ENCODE peak calls at places on chromosomes 3 and 15, in four cellular contexts. C, A, E and Z are unnamed samples.

GRCh38 chr3:115217292-115217677 is 70.2 kb upstream of the ZBTB20 start:
- DNase-seq in E (no peak), C (no peak), A (no peak), Z (no peak)

GRCh38 chr3:36648241-36649034 is 115.9 kb downstream of the DCLK3 start:
- DNase-seq in A (peak; percentile 94), C (no peak), E (no peak), Z (no peak)

GRCh38 chr15:62625421-62626033 is 417.0 kb upstream of the TPM1 start:
- DNase-seq in E (no peak), A (peak; percentile 42), C (no peak), Z (no peak)

GRCh38 chr3:24367216-24367615 is 127.4 kb downstream of the THRB start:
- DNase-seq in C (no peak), E (no peak), A (no peak), Z (no peak)

GRCh38 chr15:50627351-50628055 is 59.1 kb downstream of the TRPM7 start:
- DNase-seq in A (no peak), E (no peak), C (no peak), Z (no peak)

GRCh38 chr3:150345021-150345538 is 63.0 kb upstream of the TSC22D2 start:
- DNase-seq in C (no peak), E (no peak), A (no peak), Z (no peak)

GRCh38 chr3:186895406-186895805 is 34.9 kb upstream of the ST6GAL1 start:
- DNase-seq in E (no peak), A (no peak), C (no peak), Z (no peak)

GRCh38 chr3:11904157-11904556 is 57.5 kb upstream of the TAMM41 start:
- DNase-seq in C (no peak), E (no peak), A (no peak), Z (no peak)

GRCh38 chr3:36928220-36928619 is 16.6 kb downstream of the TRANK1 start:
- DNase-seq in A (no peak), C (no peak), E (no peak), Z (no peak)

GRCh38 chr3:23942546-23942945 is 2.5 kb upstream of the NR1D2 start:
- DNase-seq in C (no peak), E (no peak), A (no peak), Z (no peak)

GRCh38 chr3:13461169-13462124 is 18.7 kb upstream of the HDAC11 start:
- DNase-seq in E (peak; percentile 64), C (peak; percentile 57), A (no peak), Z (peak; percentile 91)

GRCh38 chr3:184645304-184645703 is 66.6 kb downstream of the MAGEF1 start:
- DNase-seq in C (no peak), A (no peak), E (no peak), Z (no peak)

GRCh38 chr3:197363553-197364409 is 65.4 kb upstream of the DLG1 start:
- DNase-seq in E (no peak), A (no peak), C (no peak), Z (no peak)

GRCh38 chr3:159560214-159561004 is 428.2 kb upstream of the IL12A start:
- DNase-seq in C (no peak), E (no peak), A (no peak), Z (peak; percentile 68)

GRCh38 chr15:67091073-67091965 is 25.9 kb downstream of the SMAD3 start:
- DNase-seq in C (peak; percentile 63), A (no peak), E (no peak), Z (no peak)

GRCh38 chr15:40310001-40310959 is 2.5 kb upstream of the PLCB2 start:
- DNase-seq in A (no peak), C (peak; percentile 47), E (peak; percentile 75), Z (no peak)

GRCh38 chr3:14900881-14901873 is 46.2 kb upstream of the NR2C2 start:
- DNase-seq in A (no peak), E (no peak), C (no peak), Z (no peak)

GRCh38 chr3:13596426-13597205 is 47.7 kb downstream of the FBLN2 start:
- DNase-seq in C (no peak), E (no peak), A (no peak), Z (no peak)

GRCh38 chr15:95470997-95471692 is 859.4 kb upstream of the NR2F2 start:
- DNase-seq in C (no peak), A (no peak), E (no peak), Z (no peak)

GRCh38 chr15:94674251-94674650 is 442.9 kb downstream of the MCTP2 start:
- DNase-seq in C (no peak), A (no peak), E (no peak), Z (no peak)

GRCh38 chr3:37906734-37907282 is 45.1 kb downstream of the CTDSPL start:
- DNase-seq in C (no peak), A (no peak), E (no peak), Z (no peak)

GRCh38 chr3:149356630-149357029 is 20.8 kb downstream of the TM4SF1 start:
- DNase-seq in E (no peak), A (no peak), C (no peak), Z (no peak)

GRCh38 chr3:126104742-126105605 is 21.1 kb upstream of the SLC41A3 start:
- DNase-seq in E (no peak), C (no peak), A (no peak), Z (no peak)